ENCODE peak calls at places on chromosomes 7 and 10, in six cellular contexts. One of them, this sample, is unnamed.

GRCh38 chr7:105224884-105225651 is 163.7 kb downstream of the SRPK2 start:
- DNase-seq in stimulated activated CD4-positive, alpha-beta T cell treated with anti-CD3 and anti-CD28 coated beads, Interleukin-15, amount 100 ng/mL, for 48 hours: no peak
- DNase-seq in lower lobe of right lung: no peak
- DNase-seq in RWPE1: peak
- DNase-seq in neural progenitor cell: no peak
- DNase-seq in NCI-H748 treated with DMSO at 0.1 percent for 48 hours: no peak
- DNase-seq in this sample: no peak

GRCh38 chr10:107118866-107119265 is 45.6 kb downstream of the SORCS1 start:
- DNase-seq in neural progenitor cell: no peak
- DNase-seq in RWPE1: no peak
- DNase-seq in lower lobe of right lung: no peak
- DNase-seq in stimulated activated CD4-positive, alpha-beta T cell treated with anti-CD3 and anti-CD28 coated beads, Interleukin-15, amount 100 ng/mL, for 48 hours: no peak
- DNase-seq in NCI-H748 treated with DMSO at 0.1 percent for 48 hours: no peak
- DNase-seq in this sample: no peak

GRCh38 chr10:53528974-53529373 is 756.4 kb upstream of the MBL2 start:
- DNase-seq in stimulated activated CD4-positive, alpha-beta T cell treated with anti-CD3 and anti-CD28 coated beads, Interleukin-15, amount 100 ng/mL, for 48 hours: no peak
- DNase-seq in RWPE1: no peak
- DNase-seq in lower lobe of right lung: no peak
- DNase-seq in NCI-H748 treated with DMSO at 0.1 percent for 48 hours: no peak
- DNase-seq in neural progenitor cell: no peak
- DNase-seq in this sample: no peak

GRCh38 chr10:61993676-61994401 is 92.3 kb downstream of the ARID5B start:
- DNase-seq in neural progenitor cell: no peak
- DNase-seq in NCI-H748 treated with DMSO at 0.1 percent for 48 hours: peak
- DNase-seq in RWPE1: no peak
- DNase-seq in lower lobe of right lung: no peak
- DNase-seq in stimulated activated CD4-positive, alpha-beta T cell treated with anti-CD3 and anti-CD28 coated beads, Interleukin-15, amount 100 ng/mL, for 48 hours: no peak
- DNase-seq in this sample: no peak

GRCh38 chr7:3897430-3898385 is 596.7 kb downstream of the SDK1 start:
- DNase-seq in NCI-H748 treated with DMSO at 0.1 percent for 48 hours: no peak
- DNase-seq in RWPE1: peak
- DNase-seq in lower lobe of right lung: no peak
- DNase-seq in neural progenitor cell: peak
- DNase-seq in stimulated activated CD4-positive, alpha-beta T cell treated with anti-CD3 and anti-CD28 coated beads, Interleukin-15, amount 100 ng/mL, for 48 hours: peak
- DNase-seq in this sample: no peak

GRCh38 chr7:99036531-99037175 is 107.3 kb downstream of the SMURF1 start:
- DNase-seq in stimulated activated CD4-positive, alpha-beta T cell treated with anti-CD3 and anti-CD28 coated beads, Interleukin-15, amount 100 ng/mL, for 48 hours: no peak
- DNase-seq in neural progenitor cell: peak
- DNase-seq in NCI-H748 treated with DMSO at 0.1 percent for 48 hours: no peak
- DNase-seq in RWPE1: no peak
- DNase-seq in lower lobe of right lung: no peak
- DNase-seq in this sample: peak

GRCh38 chr10:111762114-111762513 is 421.5 kb downstream of the GPAM start:
- DNase-seq in lower lobe of right lung: no peak
- DNase-seq in neural progenitor cell: no peak
- DNase-seq in stimulated activated CD4-positive, alpha-beta T cell treated with anti-CD3 and anti-CD28 coated beads, Interleukin-15, amount 100 ng/mL, for 48 hours: no peak
- DNase-seq in NCI-H748 treated with DMSO at 0.1 percent for 48 hours: no peak
- DNase-seq in RWPE1: no peak
- DNase-seq in this sample: no peak

GRCh38 chr10:75623310-75623940 is 192.0 kb downstream of the LRMDA start:
- DNase-seq in NCI-H748 treated with DMSO at 0.1 percent for 48 hours: no peak
- DNase-seq in RWPE1: no peak
- DNase-seq in lower lobe of right lung: no peak
- DNase-seq in stimulated activated CD4-positive, alpha-beta T cell treated with anti-CD3 and anti-CD28 coated beads, Interleukin-15, amount 100 ng/mL, for 48 hours: no peak
- DNase-seq in neural progenitor cell: peak
- DNase-seq in this sample: peak

GRCh38 chr10:102267748-102268147 is 22.4 kb downstream of the GBF1 start:
- DNase-seq in lower lobe of right lung: no peak
- DNase-seq in neural progenitor cell: no peak
- DNase-seq in NCI-H748 treated with DMSO at 0.1 percent for 48 hours: no peak
- DNase-seq in stimulated activated CD4-positive, alpha-beta T cell treated with anti-CD3 and anti-CD28 coated beads, Interleukin-15, amount 100 ng/mL, for 48 hours: no peak
- DNase-seq in RWPE1: no peak
- DNase-seq in this sample: no peak

GRCh38 chr7:84729284-84729683 is 457.6 kb downstream of the SEMA3D start:
- DNase-seq in neural progenitor cell: no peak
- DNase-seq in NCI-H748 treated with DMSO at 0.1 percent for 48 hours: no peak
- DNase-seq in lower lobe of right lung: no peak
- DNase-seq in RWPE1: no peak
- DNase-seq in stimulated activated CD4-positive, alpha-beta T cell treated with anti-CD3 and anti-CD28 coated beads, Interleukin-15, amount 100 ng/mL, for 48 hours: no peak
- DNase-seq in this sample: no peak

GRCh38 chr7:74572301-74573090 is 85.0 kb upstream of the GTF2I start:
- DNase-seq in neural progenitor cell: no peak
- DNase-seq in RWPE1: no peak
- DNase-seq in stimulated activated CD4-positive, alpha-beta T cell treated with anti-CD3 and anti-CD28 coated beads, Interleukin-15, amount 100 ng/mL, for 48 hours: no peak
- DNase-seq in lower lobe of right lung: no peak
- DNase-seq in NCI-H748 treated with DMSO at 0.1 percent for 48 hours: no peak
- DNase-seq in this sample: no peak

GRCh38 chr10:35684625-35685024 is 42.5 kb upstream of the FZD8 start:
- DNase-seq in stimulated activated CD4-positive, alpha-beta T cell treated with anti-CD3 and anti-CD28 coated beads, Interleukin-15, amount 100 ng/mL, for 48 hours: no peak
- DNase-seq in neural progenitor cell: peak
- DNase-seq in lower lobe of right lung: no peak
- DNase-seq in NCI-H748 treated with DMSO at 0.1 percent for 48 hours: peak
- DNase-seq in RWPE1: no peak
- DNase-seq in this sample: no peak

GRCh38 chr10:97932932-97933530 is 83.4 kb downstream of the GOLGA7B start:
- DNase-seq in neural progenitor cell: no peak
- DNase-seq in NCI-H748 treated with DMSO at 0.1 percent for 48 hours: no peak
- DNase-seq in lower lobe of right lung: no peak
- DNase-seq in RWPE1: no peak
- DNase-seq in stimulated activated CD4-positive, alpha-beta T cell treated with anti-CD3 and anti-CD28 coated beads, Interleukin-15, amount 100 ng/mL, for 48 hours: no peak
- DNase-seq in this sample: no peak

GRCh38 chr10:121594623-121595320 is 3.5 kb downstream of the FGFR2 start:
- DNase-seq in NCI-H748 treated with DMSO at 0.1 percent for 48 hours: no peak
- DNase-seq in RWPE1: no peak
- DNase-seq in neural progenitor cell: no peak
- DNase-seq in lower lobe of right lung: no peak
- DNase-seq in stimulated activated CD4-positive, alpha-beta T cell treated with anti-CD3 and anti-CD28 coated beads, Interleukin-15, amount 100 ng/mL, for 48 hours: no peak
- DNase-seq in this sample: no peak

GRCh38 chr7:85237721-85238120 is 50.9 kb upstream of the SEMA3D start:
- DNase-seq in lower lobe of right lung: no peak
- DNase-seq in stimulated activated CD4-positive, alpha-beta T cell treated with anti-CD3 and anti-CD28 coated beads, Interleukin-15, amount 100 ng/mL, for 48 hours: no peak
- DNase-seq in RWPE1: no peak
- DNase-seq in NCI-H748 treated with DMSO at 0.1 percent for 48 hours: no peak
- DNase-seq in neural progenitor cell: no peak
- DNase-seq in this sample: no peak

GRCh38 chr10:120221873-120222485 is 235.0 kb upstream of the PLPP4 start:
- DNase-seq in NCI-H748 treated with DMSO at 0.1 percent for 48 hours: peak
- DNase-seq in lower lobe of right lung: no peak
- DNase-seq in stimulated activated CD4-positive, alpha-beta T cell treated with anti-CD3 and anti-CD28 coated beads, Interleukin-15, amount 100 ng/mL, for 48 hours: peak
- DNase-seq in RWPE1: peak
- DNase-seq in neural progenitor cell: peak
- DNase-seq in this sample: no peak

GRCh38 chr7:4815121-4815520 is 39.7 kb downstream of the AP5Z1 start:
- DNase-seq in neural progenitor cell: no peak
- DNase-seq in lower lobe of right lung: peak
- DNase-seq in stimulated activated CD4-positive, alpha-beta T cell treated with anti-CD3 and anti-CD28 coated beads, Interleukin-15, amount 100 ng/mL, for 48 hours: no peak
- DNase-seq in RWPE1: no peak
- DNase-seq in NCI-H748 treated with DMSO at 0.1 percent for 48 hours: no peak
- DNase-seq in this sample: no peak

GRCh38 chr7:375491-375821 is 85.5 kb downstream of the FOXL3 start:
- DNase-seq in stimulated activated CD4-positive, alpha-beta T cell treated with anti-CD3 and anti-CD28 coated beads, Interleukin-15, amount 100 ng/mL, for 48 hours: no peak
- DNase-seq in RWPE1: no peak
- DNase-seq in NCI-H748 treated with DMSO at 0.1 percent for 48 hours: no peak
- DNase-seq in lower lobe of right lung: no peak
- DNase-seq in neural progenitor cell: no peak
- DNase-seq in this sample: no peak

GRCh38 chr10:70920519-70920918 is 32.2 kb upstream of the PCBD1 start:
- DNase-seq in stimulated activated CD4-positive, alpha-beta T cell treated with anti-CD3 and anti-CD28 coated beads, Interleukin-15, amount 100 ng/mL, for 48 hours: no peak
- DNase-seq in NCI-H748 treated with DMSO at 0.1 percent for 48 hours: no peak
- DNase-seq in neural progenitor cell: no peak
- DNase-seq in lower lobe of right lung: peak
- DNase-seq in RWPE1: peak
- DNase-seq in this sample: no peak

GRCh38 chr10:125076891-125077643 is 83.3 kb downstream of the CTBP2 start:
- DNase-seq in neural progenitor cell: no peak
- DNase-seq in RWPE1: no peak
- DNase-seq in NCI-H748 treated with DMSO at 0.1 percent for 48 hours: no peak
- DNase-seq in lower lobe of right lung: no peak
- DNase-seq in stimulated activated CD4-positive, alpha-beta T cell treated with anti-CD3 and anti-CD28 coated beads, Interleukin-15, amount 100 ng/mL, for 48 hours: no peak
- DNase-seq in this sample: no peak

GRCh38 chr7:116353614-116354013 is 143.3 kb downstream of the TES start:
- DNase-seq in neural progenitor cell: no peak
- DNase-seq in stimulated activated CD4-positive, alpha-beta T cell treated with anti-CD3 and anti-CD28 coated beads, Interleukin-15, amount 100 ng/mL, for 48 hours: no peak
- DNase-seq in lower lobe of right lung: no peak
- DNase-seq in RWPE1: no peak
- DNase-seq in NCI-H748 treated with DMSO at 0.1 percent for 48 hours: no peak
- DNase-seq in this sample: no peak

GRCh38 chr10:59949608-59950007 is 43.3 kb upstream of the CCDC6 start:
- DNase-seq in NCI-H748 treated with DMSO at 0.1 percent for 48 hours: no peak
- DNase-seq in stimulated activated CD4-positive, alpha-beta T cell treated with anti-CD3 and anti-CD28 coated beads, Interleukin-15, amount 100 ng/mL, for 48 hours: no peak
- DNase-seq in neural progenitor cell: no peak
- DNase-seq in RWPE1: no peak
- DNase-seq in lower lobe of right lung: no peak
- DNase-seq in this sample: no peak

GRCh38 chr7:121793716-121794115 is 79.2 kb upstream of the PTPRZ1 start:
- DNase-seq in stimulated activated CD4-positive, alpha-beta T cell treated with anti-CD3 and anti-CD28 coated beads, Interleukin-15, amount 100 ng/mL, for 48 hours: no peak
- DNase-seq in RWPE1: no peak
- DNase-seq in lower lobe of right lung: no peak
- DNase-seq in neural progenitor cell: no peak
- DNase-seq in NCI-H748 treated with DMSO at 0.1 percent for 48 hours: no peak
- DNase-seq in this sample: no peak

GRCh38 chr7:26369519-26370385 is 78.1 kb downstream of the SNX10 start:
- DNase-seq in RWPE1: peak
- DNase-seq in NCI-H748 treated with DMSO at 0.1 percent for 48 hours: peak
- DNase-seq in neural progenitor cell: peak
- DNase-seq in stimulated activated CD4-positive, alpha-beta T cell treated with anti-CD3 and anti-CD28 coated beads, Interleukin-15, amount 100 ng/mL, for 48 hours: no peak
- DNase-seq in lower lobe of right lung: no peak
- DNase-seq in this sample: peak

GRCh38 chr10:63137306-63137705 is 4.2 kb downstream of the NRBF2 start:
- DNase-seq in stimulated activated CD4-positive, alpha-beta T cell treated with anti-CD3 and anti-CD28 coated beads, Interleukin-15, amount 100 ng/mL, for 48 hours: no peak
- DNase-seq in NCI-H748 treated with DMSO at 0.1 percent for 48 hours: no peak
- DNase-seq in neural progenitor cell: no peak
- DNase-seq in RWPE1: no peak
- DNase-seq in lower lobe of right lung: no peak
- DNase-seq in this sample: no peak

GRCh38 chr7:156356551-156356950 is 284.0 kb upstream of the RNF32 start:
- DNase-seq in NCI-H748 treated with DMSO at 0.1 percent for 48 hours: peak
- DNase-seq in stimulated activated CD4-positive, alpha-beta T cell treated with anti-CD3 and anti-CD28 coated beads, Interleukin-15, amount 100 ng/mL, for 48 hours: no peak
- DNase-seq in lower lobe of right lung: no peak
- DNase-seq in neural progenitor cell: no peak
- DNase-seq in RWPE1: no peak
- DNase-seq in this sample: no peak

GRCh38 chr7:104793066-104793465 is 220.9 kb upstream of the KMT2E start:
- DNase-seq in RWPE1: no peak
- DNase-seq in stimulated activated CD4-positive, alpha-beta T cell treated with anti-CD3 and anti-CD28 coated beads, Interleukin-15, amount 100 ng/mL, for 48 hours: no peak
- DNase-seq in neural progenitor cell: no peak
- DNase-seq in lower lobe of right lung: no peak
- DNase-seq in NCI-H748 treated with DMSO at 0.1 percent for 48 hours: no peak
- DNase-seq in this sample: no peak

GRCh38 chr10:110923856-110924493 is 4.6 kb downstream of the SHOC2 start:
- DNase-seq in stimulated activated CD4-positive, alpha-beta T cell treated with anti-CD3 and anti-CD28 coated beads, Interleukin-15, amount 100 ng/mL, for 48 hours: no peak
- DNase-seq in neural progenitor cell: no peak
- DNase-seq in NCI-H748 treated with DMSO at 0.1 percent for 48 hours: no peak
- DNase-seq in RWPE1: no peak
- DNase-seq in lower lobe of right lung: no peak
- DNase-seq in this sample: no peak

GRCh38 chr10:6114758-6115410 is 26.1 kb downstream of the RBM17 start:
- DNase-seq in NCI-H748 treated with DMSO at 0.1 percent for 48 hours: no peak
- DNase-seq in stimulated activated CD4-positive, alpha-beta T cell treated with anti-CD3 and anti-CD28 coated beads, Interleukin-15, amount 100 ng/mL, for 48 hours: no peak
- DNase-seq in RWPE1: peak
- DNase-seq in lower lobe of right lung: no peak
- DNase-seq in neural progenitor cell: no peak
- DNase-seq in this sample: no peak

GRCh38 chr10:132850246-132850645 is 64.3 kb upstream of the NKX6-2 start:
- DNase-seq in RWPE1: no peak
- DNase-seq in lower lobe of right lung: no peak
- DNase-seq in NCI-H748 treated with DMSO at 0.1 percent for 48 hours: no peak
- DNase-seq in neural progenitor cell: no peak
- DNase-seq in stimulated activated CD4-positive, alpha-beta T cell treated with anti-CD3 and anti-CD28 coated beads, Interleukin-15, amount 100 ng/mL, for 48 hours: no peak
- DNase-seq in this sample: no peak

GRCh38 chr7:36746347-36746746 is 22.1 kb upstream of the AOAH start:
- DNase-seq in NCI-H748 treated with DMSO at 0.1 percent for 48 hours: no peak
- DNase-seq in stimulated activated CD4-positive, alpha-beta T cell treated with anti-CD3 and anti-CD28 coated beads, Interleukin-15, amount 100 ng/mL, for 48 hours: no peak
- DNase-seq in neural progenitor cell: no peak
- DNase-seq in RWPE1: no peak
- DNase-seq in lower lobe of right lung: peak
- DNase-seq in this sample: no peak

GRCh38 chr7:123431075-123431614 is 103.2 kb downstream of the IQUB start:
- DNase-seq in RWPE1: no peak
- DNase-seq in stimulated activated CD4-positive, alpha-beta T cell treated with anti-CD3 and anti-CD28 coated beads, Interleukin-15, amount 100 ng/mL, for 48 hours: no peak
- DNase-seq in NCI-H748 treated with DMSO at 0.1 percent for 48 hours: no peak
- DNase-seq in lower lobe of right lung: no peak
- DNase-seq in neural progenitor cell: no peak
- DNase-seq in this sample: no peak

GRCh38 chr7:133051066-133051465 is 30.8 kb downstream of the CHCHD3 start:
- DNase-seq in RWPE1: no peak
- DNase-seq in lower lobe of right lung: no peak
- DNase-seq in neural progenitor cell: peak
- DNase-seq in NCI-H748 treated with DMSO at 0.1 percent for 48 hours: no peak
- DNase-seq in stimulated activated CD4-positive, alpha-beta T cell treated with anti-CD3 and anti-CD28 coated beads, Interleukin-15, amount 100 ng/mL, for 48 hours: no peak
- DNase-seq in this sample: no peak